ENCODE peak calls at places on chromosomes 12 and 14, in five cellular contexts. U is mesenchymal stem cell, O is SK-N-MC, W is fibroblast of lung, D is neural progenitor cell. V is an unnamed sample.

GRCh38 chr14:20436363-20436755 is 393 bp upstream of the KLHL33 start:
- DNase-seq in U (no peak), O (no peak), W (peak; percentile 55), D (no peak), V (no peak)

GRCh38 chr12:87182696-87183233 is 846.4 kb downstream of the C12orf50 start:
- DNase-seq in U (no peak), O (no peak), W (no peak), D (no peak), V (no peak)

GRCh38 chr12:43728117-43728516 is 30.5 kb downstream of the PUS7L start:
- DNase-seq in U (no peak), O (no peak), W (no peak), D (no peak), V (no peak)

GRCh38 chr12:46886541-46887041 is 60.8 kb upstream of the SLC38A4 start:
- DNase-seq in U (no peak), O (no peak), W (peak; percentile 85), D (no peak), V (no peak)

GRCh38 chr14:52060080-52060479 is 8.8 kb downstream of the NID2 start:
- DNase-seq in U (no peak), O (no peak), W (peak; percentile 49), D (no peak), V (no peak)

GRCh38 chr12:11431486-11431885 is 36.1 kb upstream of the PRB2 start:
- DNase-seq in U (no peak), O (no peak), W (no peak), D (no peak), V (no peak)

GRCh38 chr12:116863275-116863767 is 17.9 kb downstream of the HRK start:
- DNase-seq in U (peak; percentile 21), O (no peak), W (peak; percentile 51), D (peak; percentile 55), V (no peak)

GRCh38 chr12:111757361-111758119 is 9.2 kb upstream of the ALDH2 start:
- DNase-seq in U (peak; percentile 82), O (no peak), W (peak; percentile 70), D (peak; percentile 32), V (no peak)

GRCh38 chr12:3119745-3120660 is 42.8 kb downstream of the TSPAN9 start:
- DNase-seq in U (no peak), O (no peak), W (peak; percentile 65), D (no peak), V (no peak)

DNA sequence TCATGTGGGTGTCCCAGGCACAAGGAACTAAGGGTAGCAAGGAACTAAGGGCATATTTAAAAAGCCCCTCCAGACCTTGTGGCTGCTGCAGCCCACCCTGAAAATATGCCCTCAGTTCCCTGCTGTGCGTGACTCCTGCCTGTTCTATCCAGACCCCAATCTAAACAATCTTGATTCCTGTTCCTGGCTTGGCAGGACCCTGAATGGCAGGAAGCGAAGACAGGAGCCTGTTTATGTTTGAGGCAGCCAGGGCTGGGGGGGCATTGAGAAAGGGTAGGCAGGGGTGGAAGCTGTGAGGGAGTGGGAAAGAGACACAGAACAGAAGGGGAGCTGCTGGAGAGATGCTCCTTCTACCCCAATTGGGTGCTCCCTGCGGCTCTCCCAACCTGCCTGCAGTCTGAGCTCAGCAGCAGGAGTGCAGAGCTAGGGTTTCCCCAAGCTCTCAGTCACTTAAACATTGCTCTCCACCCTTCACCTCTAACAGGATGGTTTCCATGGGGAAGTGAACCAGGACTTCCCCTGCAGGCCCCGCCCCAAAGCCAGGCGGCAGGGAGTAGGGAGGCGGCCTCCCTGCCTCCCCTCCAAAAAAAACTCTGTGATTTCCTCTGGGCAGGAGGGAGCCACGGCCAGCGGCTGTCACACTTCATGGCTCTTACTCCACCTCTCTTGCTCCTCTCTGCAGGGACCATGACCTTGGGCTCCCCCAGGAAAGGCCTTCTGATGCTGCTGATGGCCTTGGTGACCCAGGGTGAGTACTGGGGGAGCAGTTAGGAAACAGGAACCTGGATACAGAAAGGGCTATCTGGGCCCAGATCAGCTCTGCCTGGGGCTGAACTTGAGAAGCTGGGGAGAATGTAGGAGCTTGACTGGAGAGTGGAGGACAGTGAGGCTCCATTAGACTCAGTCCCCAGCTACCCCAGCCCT is 4.7 kb downstream of the ACVRL1 start:
- DNase-seq in U (peak; percentile 91), O (no peak), W (no peak), D (no peak), V (peak; percentile 21)
- H3K9ac ChIP-seq in U (peak overlapping the region; percentile 95), O (no peak overlapping the region), W (no peak overlapping the region), D (no peak overlapping the region), V (no peak overlapping the region)

GRCh38 chr14:103122578-103123127 is 608 bp upstream of the TNFAIP2 start:
- DNase-seq in U (no peak), O (no peak), W (peak; percentile 39), D (peak; percentile 57), V (peak; percentile 27)
- H3K9ac ChIP-seq in U (peak overlapping the region; percentile 73), O (no peak overlapping the region), W (peak overlapping the region; percentile 18), D (no peak overlapping the region), V (no peak overlapping the region)

GRCh38 chr12:32466986-32467711 is 67.8 kb downstream of the FGD4 start:
- DNase-seq in U (no peak), O (no peak), W (no peak), D (no peak), V (no peak)

GRCh38 chr12:32471601-32472001 is 72.2 kb downstream of the FGD4 start:
- DNase-seq in U (peak; percentile 74), O (no peak), W (no peak), D (no peak), V (no peak)

GRCh38 chr12:32466187-32466586 is 66.8 kb downstream of the FGD4 start:
- DNase-seq in U (no peak), O (no peak), W (no peak), D (no peak), V (no peak)

GRCh38 chr12:32470936-32471335 is 71.6 kb downstream of the FGD4 start:
- DNase-seq in U (no peak), O (no peak), W (no peak), D (no peak), V (no peak)

DNA sequence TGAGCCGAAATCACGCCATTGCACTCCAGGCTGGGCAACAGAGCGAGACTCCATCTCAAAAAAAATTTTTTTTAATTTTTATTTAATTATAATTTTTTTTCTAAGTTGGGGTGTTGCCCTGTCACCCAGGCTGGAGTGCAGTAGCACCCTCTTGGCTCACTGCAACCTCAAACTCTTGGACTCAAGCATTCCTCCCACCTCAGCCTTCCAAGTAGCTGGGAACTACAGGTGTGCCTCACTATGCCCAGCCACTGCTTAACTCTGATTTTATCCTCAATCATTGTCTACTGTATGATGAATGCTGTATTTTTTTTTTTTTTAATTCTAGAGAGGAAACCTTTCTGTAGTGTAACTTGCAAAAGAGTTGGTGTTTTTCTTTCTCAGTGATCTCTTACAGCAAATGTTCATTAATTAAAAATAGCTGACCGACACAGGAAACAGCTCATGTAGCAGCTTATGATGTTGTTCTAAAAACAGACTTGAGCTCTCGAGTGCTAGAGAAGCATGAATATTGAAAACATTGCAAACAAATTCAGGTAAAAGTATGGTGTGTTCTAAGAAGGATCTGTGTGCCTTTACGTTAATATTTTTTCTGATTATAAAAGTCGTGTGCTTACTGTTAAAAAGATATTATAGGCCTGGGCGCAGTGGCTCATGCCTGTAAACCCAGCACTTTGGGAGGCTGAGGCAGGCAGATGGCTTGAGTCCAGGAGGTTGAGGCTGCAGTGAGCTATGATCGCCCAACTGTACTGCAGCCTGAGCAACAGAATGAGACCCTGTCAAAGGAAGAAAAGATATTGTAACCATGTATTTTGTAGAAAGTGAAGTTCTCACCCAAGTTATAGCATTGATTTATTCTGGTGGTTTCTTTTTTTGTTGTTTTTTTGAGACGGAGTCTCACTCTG is 68.9 kb downstream of the FGD4 start:
- DNase-seq in U (no peak), O (no peak), W (peak; percentile 17), D (no peak), V (no peak)
- H3K9ac ChIP-seq in U (no peak overlapping the region), O (no peak overlapping the region), W (no peak overlapping the region), D (no peak overlapping the region), V (no peak overlapping the region)

GRCh38 chr12:27667540-27667939 is 28.7 kb upstream of the REP15 start:
- DNase-seq in U (peak; percentile 30), O (no peak), W (peak; percentile 88), D (no peak), V (no peak)

GRCh38 chr12:27671865-27672264 is 24.4 kb upstream of the REP15 start:
- DNase-seq in U (no peak), O (no peak), W (no peak), D (no peak), V (no peak)

GRCh38 chr12:27665704-27666103 is 30.5 kb upstream of the REP15 start:
- DNase-seq in U (no peak), O (no peak), W (no peak), D (no peak), V (no peak)

DNA sequence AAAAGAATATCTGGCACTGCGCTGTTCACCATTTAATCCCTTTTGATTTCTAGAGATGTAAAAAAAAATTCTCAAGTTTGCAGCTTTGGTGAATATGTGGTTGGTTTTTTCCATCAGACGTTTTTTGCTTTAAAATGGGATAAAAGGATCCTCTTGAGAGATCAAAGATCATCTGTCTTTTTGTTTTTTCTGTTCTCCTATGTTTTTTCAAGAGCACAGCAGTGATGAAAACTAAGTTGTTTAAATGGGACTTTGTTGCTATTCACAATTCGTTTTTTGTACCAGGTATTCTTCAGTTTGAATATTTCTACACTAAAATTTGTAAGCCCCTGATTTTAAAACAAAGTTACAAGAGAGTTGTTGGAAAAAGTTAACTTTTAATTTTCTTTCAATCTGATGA is 29.7 kb upstream of the REP15 start:
- DNase-seq in U (no peak), O (no peak), W (no peak), D (no peak), V (no peak)
- H3K9ac ChIP-seq in U (peak overlapping the region; percentile 56), O (no peak overlapping the region), W (no peak overlapping the region), D (no peak overlapping the region), V (no peak overlapping the region)

GRCh38 chr12:54879132-54879531 is 24.8 kb downstream of the MUCL1 start:
- DNase-seq in U (no peak), O (peak; percentile 28), W (no peak), D (no peak), V (no peak)
- H3K9ac ChIP-seq in U (no peak overlapping the region), O (no peak overlapping the region), W (no peak overlapping the region), D (no peak overlapping the region), V (no peak overlapping the region)